ENCODE peak calls at places on chromosomes 16 and 17, in five cellular contexts. I is bronchial epithelial cell, Y is heart left ventricle, H is Peyer's patch, B is progenitor cell of endocrine pancreas. U is an unnamed sample.
A peak's percentile ranks its signal among the peaks of the same experiment; 100 is the strongest.

GRCh38 chr16:49158029-49158642 is 123.5 kb downstream of the CBLN1 start:
- DNase-seq in H (no peak), I (peak; percentile 35), B (peak; percentile 56), Y (peak; percentile 21), U (no peak)

GRCh38 chr16:79286646-79287423 is 313.7 kb downstream of the MAF start:
- DNase-seq in I (no peak), Y (peak; percentile 30), H (peak; percentile 67), B (no peak), U (peak; percentile 31)

GRCh38 chr16:49596699-49597291 is 223.2 kb downstream of the C16orf78 start:
- DNase-seq in Y (no peak), H (no peak), B (no peak), I (no peak), U (no peak)

GRCh38 chr16:3857189-3858013 is 23.1 kb downstream of the CREBBP start:
- DNase-seq in Y (no peak), I (peak; percentile 86), B (no peak), H (no peak), U (no peak)

GRCh38 chr17:43212641-43213490 is 1.2 kb downstream of the TMEM106A start:
- DNase-seq in H (no peak), Y (no peak), B (no peak), I (no peak), U (no peak)

GRCh38 chr17:51120357-51120738 is 320 bp downstream of the SPAG9 start:
- DNase-seq in B (no peak), H (peak; percentile 39), Y (peak; percentile 49), I (peak; percentile 32), U (no peak)

GRCh38 chr16:74522160-74522559 is 84.8 kb downstream of the GLG1 start:
- DNase-seq in I (no peak), B (no peak), Y (no peak), H (no peak), U (no peak)

GRCh38 chr17:68674271-68674925 is 73.2 kb upstream of the FAM20A start:
- DNase-seq in H (no peak), B (no peak), Y (no peak), I (peak; percentile 21), U (no peak)

GRCh38 chr16:6362321-6362720 is 970.3 kb upstream of the RBFOX1 start:
- DNase-seq in I (no peak), B (no peak), H (no peak), Y (no peak), U (no peak)

GRCh38 chr16:22278418-22278817 is 18.8 kb upstream of the POLR3E start:
- DNase-seq in B (no peak), I (no peak), Y (no peak), H (no peak), U (no peak)

GRCh38 chr17:66467766-66468165 is 165.4 kb downstream of the PRKCA start:
- DNase-seq in Y (no peak), I (no peak), H (no peak), B (no peak), U (no peak)

GRCh38 chr16:1293921-1294656 is 15.3 kb upstream of the UBE2I start:
- DNase-seq in Y (no peak), I (no peak), B (no peak), H (no peak), U (no peak)

GRCh38 chr17:57048096-57048495 is 37.0 kb upstream of the AKAP1 start:
- DNase-seq in H (no peak), B (no peak), I (peak; percentile 60), Y (no peak), U (no peak)

GRCh38 chr16:19709381-19710136 is 8.5 kb downstream of the KNOP1 start:
- DNase-seq in B (no peak), Y (no peak), I (no peak), H (no peak), U (no peak)

GRCh38 chr16:56944954-56945839 is 13.3 kb downstream of the HERPUD1 start:
- DNase-seq in Y (no peak), B (no peak), H (no peak), I (peak; percentile 84), U (no peak)

GRCh38 chr16:86261379-86261778 is 248.9 kb upstream of the FOXF1 start:
- DNase-seq in Y (no peak), B (no peak), H (no peak), I (no peak), U (no peak)

GRCh38 chr17:31007695-31008373 is 37.0 kb downstream of the RNF135 start:
- DNase-seq in I (no peak), B (no peak), Y (no peak), H (no peak), U (no peak)

DNA sequence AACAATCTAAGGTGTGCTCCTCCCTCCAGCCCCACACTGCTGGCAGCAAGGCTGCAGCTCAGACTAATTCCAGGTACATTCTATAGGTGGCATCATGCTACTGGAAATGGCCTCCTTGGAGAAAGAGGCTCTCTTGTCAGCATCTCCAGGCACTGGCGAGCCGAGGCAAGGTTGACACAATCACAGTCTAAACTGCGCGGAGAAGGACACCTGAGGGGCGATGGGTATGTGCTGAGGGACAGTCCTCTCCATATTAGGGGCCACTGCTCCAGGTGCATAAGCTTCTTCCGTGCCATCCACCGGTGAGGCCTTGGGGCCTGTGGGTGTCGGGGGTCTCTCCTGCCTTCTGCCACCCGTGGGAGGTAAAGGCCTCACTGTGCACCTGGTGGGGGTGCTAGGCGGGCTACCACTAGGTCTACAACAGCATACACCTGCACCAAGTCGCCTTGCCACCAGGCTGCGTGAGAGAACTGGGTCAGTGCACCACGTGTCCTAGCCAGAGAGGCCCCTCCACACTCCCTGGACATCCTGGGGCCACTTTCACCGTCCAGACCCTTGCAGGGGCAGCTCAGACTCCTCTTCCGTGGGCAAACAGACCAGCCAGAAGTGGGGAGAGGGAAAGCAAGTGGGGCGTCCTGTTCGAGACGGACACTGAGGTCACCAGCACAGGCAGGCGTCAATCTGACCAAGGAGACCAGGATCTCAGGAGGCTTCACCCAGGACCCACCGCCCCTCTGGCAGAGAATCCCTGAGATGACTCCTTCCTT is 12.1 kb upstream of the CBX8 start:
- DNase-seq in H (no peak), B (no peak), Y (no peak), I (peak; percentile 66), U (no peak)
- TF ChIP-seq CTCF in H (peak; percentile 81), B (peak; percentile 54), Y (peak; percentile 38), I (peak; percentile 76), U (peak; percentile 32)

GRCh38 chr17:13755851-13756250 is 154.1 kb upstream of the HS3ST3A1 start:
- DNase-seq in B (no peak), Y (no peak), H (no peak), I (no peak), U (no peak)
- TF ChIP-seq CTCF in B (no peak), Y (no peak), H (no peak), I (no peak), U (no peak)

GRCh38 chr17:47004906-47005305 is 25.9 kb upstream of the RPRML start:
- DNase-seq in Y (no peak), B (no peak), H (no peak), I (no peak), U (no peak)
- TF ChIP-seq CTCF in Y (no peak), B (no peak), H (no peak), I (no peak), U (no peak)

DNA sequence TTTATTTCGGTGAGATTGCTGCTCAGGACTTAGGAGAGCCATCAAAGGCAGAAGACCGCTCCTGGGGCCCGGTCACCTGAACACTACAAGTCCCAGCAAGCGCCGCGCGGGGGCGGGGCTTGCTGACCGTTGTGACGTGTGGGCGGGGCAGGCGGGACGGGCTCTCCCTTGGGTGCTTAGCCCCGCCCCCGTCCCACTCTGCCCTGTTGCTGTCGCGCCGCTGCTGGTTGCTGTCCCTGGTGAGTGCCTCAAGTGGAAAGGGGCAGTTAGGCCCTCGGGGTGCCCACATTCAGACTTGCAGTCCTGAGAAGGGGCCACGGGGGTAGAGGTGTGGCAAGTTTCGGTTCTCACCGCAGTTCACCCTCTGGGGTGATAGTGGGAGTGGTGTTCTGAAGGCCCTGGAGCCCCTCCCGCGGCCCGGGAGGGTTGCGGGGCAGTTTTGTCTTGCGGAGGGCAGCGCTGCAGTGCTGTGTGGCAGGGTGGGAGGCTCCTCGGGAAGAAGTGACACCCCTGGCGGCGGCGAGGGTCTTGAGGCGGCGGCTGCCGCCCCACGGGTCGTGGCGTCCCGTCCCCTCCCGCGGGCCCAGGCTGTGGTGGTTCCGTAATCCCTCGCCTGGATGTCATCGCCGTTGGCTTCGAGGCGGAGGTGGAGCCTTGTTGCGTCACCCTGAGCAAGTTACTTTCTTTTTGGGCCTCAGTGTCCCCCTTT is at the start of gene CALCOCO2:
- DNase-seq in B (peak; percentile 81), I (peak; percentile 76), H (peak; percentile 98), Y (peak; percentile 95), U (peak; percentile 94)
- TF ChIP-seq CTCF in B (no peak), I (no peak), H (no peak), Y (peak; percentile 12), U (no peak)

GRCh38 chr17:17741346-17742023 is 60.2 kb downstream of the RAI1 start:
- DNase-seq in H (no peak), Y (no peak), B (no peak), I (no peak), U (peak; percentile 87)
- TF ChIP-seq CTCF in H (no peak), Y (no peak), B (peak; percentile 15), I (peak; percentile 25), U (no peak)

U was measured in dorsolateral prefrontal cortex.